ENCODE peak calls at places on chromosome 17, in eight cellular contexts. One of them, this sample, is unnamed.

GRCh38 chr17:29566473-29567361 is at the start of gene ABHD15:
- DNase-seq in HEK293T: peak
- DNase-seq in mesendoderm: peak
- DNase-seq in heart right ventricle: peak
- DNase-seq in HuH-7: peak
- DNase-seq in NCI-H510A treated with DMSO at 0.1 percent for 48 hours: peak
- DNase-seq in BJ: no peak
- DNase-seq in activated naive CD8-positive, alpha-beta T cell treated with anti-CD3 and anti-CD28 coated beads for 36 hours: peak
- DNase-seq in this sample: peak

GRCh38 chr17:73432624-73433190 is 120.9 kb upstream of the CDC42EP4 start:
- DNase-seq in HEK293T: no peak
- DNase-seq in mesendoderm: no peak
- DNase-seq in heart right ventricle: no peak
- DNase-seq in HuH-7: no peak
- DNase-seq in NCI-H510A treated with DMSO at 0.1 percent for 48 hours: no peak
- DNase-seq in BJ: no peak
- DNase-seq in activated naive CD8-positive, alpha-beta T cell treated with anti-CD3 and anti-CD28 coated beads for 36 hours: no peak
- DNase-seq in this sample: no peak

GRCh38 chr17:72970246-72970645 is 122.2 kb downstream of the SLC39A11 start:
- DNase-seq in HEK293T: no peak
- DNase-seq in mesendoderm: no peak
- DNase-seq in heart right ventricle: no peak
- DNase-seq in HuH-7: no peak
- DNase-seq in NCI-H510A treated with DMSO at 0.1 percent for 48 hours: no peak
- DNase-seq in BJ: no peak
- DNase-seq in activated naive CD8-positive, alpha-beta T cell treated with anti-CD3 and anti-CD28 coated beads for 36 hours: no peak
- DNase-seq in this sample: no peak

GRCh38 chr17:67718325-67718941 is 697 bp downstream of the NOL11 start:
- DNase-seq in HEK293T: peak
- DNase-seq in mesendoderm: peak
- DNase-seq in heart right ventricle: no peak
- DNase-seq in HuH-7: no peak
- DNase-seq in NCI-H510A treated with DMSO at 0.1 percent for 48 hours: peak
- DNase-seq in BJ: no peak
- DNase-seq in activated naive CD8-positive, alpha-beta T cell treated with anti-CD3 and anti-CD28 coated beads for 36 hours: no peak
- DNase-seq in this sample: peak

GRCh38 chr17:75684924-75685323 is 17.8 kb downstream of the SAP30BP start:
- DNase-seq in HEK293T: no peak
- DNase-seq in mesendoderm: no peak
- DNase-seq in heart right ventricle: no peak
- DNase-seq in HuH-7: no peak
- DNase-seq in NCI-H510A treated with DMSO at 0.1 percent for 48 hours: no peak
- DNase-seq in BJ: peak
- DNase-seq in activated naive CD8-positive, alpha-beta T cell treated with anti-CD3 and anti-CD28 coated beads for 36 hours: no peak
- DNase-seq in this sample: no peak

GRCh38 chr17:31371511-31372097 is 19.9 kb upstream of the RAB11FIP4 start:
- DNase-seq in HEK293T: no peak
- DNase-seq in mesendoderm: no peak
- DNase-seq in heart right ventricle: no peak
- DNase-seq in HuH-7: no peak
- DNase-seq in NCI-H510A treated with DMSO at 0.1 percent for 48 hours: peak
- DNase-seq in BJ: peak
- DNase-seq in activated naive CD8-positive, alpha-beta T cell treated with anti-CD3 and anti-CD28 coated beads for 36 hours: no peak
- DNase-seq in this sample: peak

GRCh38 chr17:43694081-43694870 is 32.6 kb upstream of the MEOX1 start:
- DNase-seq in HEK293T: peak
- DNase-seq in mesendoderm: peak
- DNase-seq in heart right ventricle: peak
- DNase-seq in HuH-7: peak
- DNase-seq in NCI-H510A treated with DMSO at 0.1 percent for 48 hours: peak
- DNase-seq in BJ: no peak
- DNase-seq in activated naive CD8-positive, alpha-beta T cell treated with anti-CD3 and anti-CD28 coated beads for 36 hours: peak
- DNase-seq in this sample: peak

GRCh38 chr17:59178266-59178665 is 22.7 kb downstream of the PRR11 start:
- DNase-seq in HEK293T: no peak
- DNase-seq in mesendoderm: no peak
- DNase-seq in heart right ventricle: no peak
- DNase-seq in HuH-7: no peak
- DNase-seq in NCI-H510A treated with DMSO at 0.1 percent for 48 hours: no peak
- DNase-seq in BJ: no peak
- DNase-seq in activated naive CD8-positive, alpha-beta T cell treated with anti-CD3 and anti-CD28 coated beads for 36 hours: no peak
- DNase-seq in this sample: no peak

GRCh38 chr17:74935585-74936469 is at the start of gene OTOP3:
- DNase-seq in HEK293T: no peak
- DNase-seq in mesendoderm: no peak
- DNase-seq in heart right ventricle: no peak
- DNase-seq in HuH-7: no peak
- DNase-seq in NCI-H510A treated with DMSO at 0.1 percent for 48 hours: peak
- DNase-seq in BJ: no peak
- DNase-seq in activated naive CD8-positive, alpha-beta T cell treated with anti-CD3 and anti-CD28 coated beads for 36 hours: no peak
- DNase-seq in this sample: no peak

GRCh38 chr17:66975614-66976378 is 11.3 kb downstream of the CACNG4 start:
- DNase-seq in HEK293T: peak
- DNase-seq in mesendoderm: peak
- DNase-seq in heart right ventricle: peak
- DNase-seq in HuH-7: peak
- DNase-seq in NCI-H510A treated with DMSO at 0.1 percent for 48 hours: no peak
- DNase-seq in BJ: no peak
- DNase-seq in activated naive CD8-positive, alpha-beta T cell treated with anti-CD3 and anti-CD28 coated beads for 36 hours: no peak
- DNase-seq in this sample: no peak

GRCh38 chr17:64443086-64443760 is 5.7 kb upstream of the MILR1 start:
- DNase-seq in HEK293T: no peak
- DNase-seq in mesendoderm: no peak
- DNase-seq in heart right ventricle: no peak
- DNase-seq in HuH-7: no peak
- DNase-seq in NCI-H510A treated with DMSO at 0.1 percent for 48 hours: no peak
- DNase-seq in BJ: no peak
- DNase-seq in activated naive CD8-positive, alpha-beta T cell treated with anti-CD3 and anti-CD28 coated beads for 36 hours: no peak
- DNase-seq in this sample: no peak

GRCh38 chr17:50337956-50338355 is 8.0 kb upstream of the XYLT2 start:
- DNase-seq in HEK293T: no peak
- DNase-seq in mesendoderm: no peak
- DNase-seq in heart right ventricle: no peak
- DNase-seq in HuH-7: no peak
- DNase-seq in NCI-H510A treated with DMSO at 0.1 percent for 48 hours: no peak
- DNase-seq in BJ: no peak
- DNase-seq in activated naive CD8-positive, alpha-beta T cell treated with anti-CD3 and anti-CD28 coated beads for 36 hours: no peak
- DNase-seq in this sample: no peak

GRCh38 chr17:44070455-44071197 is at the start of gene G6PC3:
- DNase-seq in HEK293T: peak
- DNase-seq in mesendoderm: peak
- DNase-seq in heart right ventricle: peak
- DNase-seq in HuH-7: peak
- DNase-seq in NCI-H510A treated with DMSO at 0.1 percent for 48 hours: peak
- DNase-seq in BJ: peak
- DNase-seq in activated naive CD8-positive, alpha-beta T cell treated with anti-CD3 and anti-CD28 coated beads for 36 hours: peak
- DNase-seq in this sample: peak

GRCh38 chr17:73693016-73693545 is 48.8 kb upstream of the SDK2 start:
- DNase-seq in HEK293T: no peak
- DNase-seq in mesendoderm: no peak
- DNase-seq in heart right ventricle: no peak
- DNase-seq in HuH-7: no peak
- DNase-seq in NCI-H510A treated with DMSO at 0.1 percent for 48 hours: no peak
- DNase-seq in BJ: no peak
- DNase-seq in activated naive CD8-positive, alpha-beta T cell treated with anti-CD3 and anti-CD28 coated beads for 36 hours: no peak
- DNase-seq in this sample: no peak

GRCh38 chr17:35744830-35745229 is 8.2 kb downstream of the GAS2L2 start:
- DNase-seq in HEK293T: no peak
- DNase-seq in mesendoderm: no peak
- DNase-seq in heart right ventricle: no peak
- DNase-seq in HuH-7: no peak
- DNase-seq in NCI-H510A treated with DMSO at 0.1 percent for 48 hours: no peak
- DNase-seq in BJ: no peak
- DNase-seq in activated naive CD8-positive, alpha-beta T cell treated with anti-CD3 and anti-CD28 coated beads for 36 hours: no peak
- DNase-seq in this sample: no peak

GRCh38 chr17:52106638-52107261 is 51.8 kb downstream of the CA10 start:
- DNase-seq in HEK293T: peak
- DNase-seq in mesendoderm: peak
- DNase-seq in heart right ventricle: no peak
- DNase-seq in HuH-7: peak
- DNase-seq in NCI-H510A treated with DMSO at 0.1 percent for 48 hours: peak
- DNase-seq in BJ: no peak
- DNase-seq in activated naive CD8-positive, alpha-beta T cell treated with anti-CD3 and anti-CD28 coated beads for 36 hours: peak
- DNase-seq in this sample: peak

GRCh38 chr17:58334661-58335060 is 6.1 kb upstream of the TSPOAP1 start:
- DNase-seq in HEK293T: no peak
- DNase-seq in mesendoderm: no peak
- DNase-seq in heart right ventricle: no peak
- DNase-seq in HuH-7: no peak
- DNase-seq in NCI-H510A treated with DMSO at 0.1 percent for 48 hours: no peak
- DNase-seq in BJ: no peak
- DNase-seq in activated naive CD8-positive, alpha-beta T cell treated with anti-CD3 and anti-CD28 coated beads for 36 hours: no peak
- DNase-seq in this sample: no peak

GRCh38 chr17:77839324-77840155 is 119.0 kb upstream of the TNRC6C start:
- DNase-seq in HEK293T: no peak
- DNase-seq in mesendoderm: no peak
- DNase-seq in heart right ventricle: no peak
- DNase-seq in HuH-7: no peak
- DNase-seq in NCI-H510A treated with DMSO at 0.1 percent for 48 hours: no peak
- DNase-seq in BJ: no peak
- DNase-seq in activated naive CD8-positive, alpha-beta T cell treated with anti-CD3 and anti-CD28 coated beads for 36 hours: no peak
- DNase-seq in this sample: no peak

GRCh38 chr17:596763-597644 is 117.6 kb downstream of the VPS53 start:
- DNase-seq in HEK293T: no peak
- DNase-seq in mesendoderm: no peak
- DNase-seq in heart right ventricle: no peak
- DNase-seq in HuH-7: no peak
- DNase-seq in NCI-H510A treated with DMSO at 0.1 percent for 48 hours: no peak
- DNase-seq in BJ: no peak
- DNase-seq in activated naive CD8-positive, alpha-beta T cell treated with anti-CD3 and anti-CD28 coated beads for 36 hours: peak
- DNase-seq in this sample: peak

GRCh38 chr17:42519546-42520444 is 16.2 kb upstream of the NAGLU start:
- DNase-seq in HEK293T: no peak
- DNase-seq in mesendoderm: peak
- DNase-seq in heart right ventricle: peak
- DNase-seq in HuH-7: no peak
- DNase-seq in NCI-H510A treated with DMSO at 0.1 percent for 48 hours: no peak
- DNase-seq in BJ: peak
- DNase-seq in activated naive CD8-positive, alpha-beta T cell treated with anti-CD3 and anti-CD28 coated beads for 36 hours: no peak
- DNase-seq in this sample: peak

GRCh38 chr17:71505200-71505599 is 615.6 kb upstream of the SOX9 start:
- DNase-seq in HEK293T: no peak
- DNase-seq in mesendoderm: peak
- DNase-seq in heart right ventricle: no peak
- DNase-seq in HuH-7: no peak
- DNase-seq in NCI-H510A treated with DMSO at 0.1 percent for 48 hours: no peak
- DNase-seq in BJ: peak
- DNase-seq in activated naive CD8-positive, alpha-beta T cell treated with anti-CD3 and anti-CD28 coated beads for 36 hours: no peak
- DNase-seq in this sample: no peak

This sample was measured in MG63.